ENCODE peak calls at places on chromosomes 3 and 15, in five cellular contexts. J, G, T, P and R are unnamed samples.
A peak's percentile ranks its signal among the peaks of the same experiment; 100 is the strongest.

GRCh38 chr3:113377158-113377557 is 64.1 kb downstream of the CFAP44 start:
- DNase-seq in J (no peak), T (no peak), G (no peak), P (no peak), R (no peak)

GRCh38 chr3:49182682-49183081 is 11.3 kb downstream of the KLHDC8B start:
- DNase-seq in J (peak; percentile 66), T (no peak), G (no peak), P (no peak), R (no peak)

GRCh38 chr15:97840501-97840900 is 120.0 kb upstream of the ARRDC4 start:
- DNase-seq in P (no peak), G (no peak), T (no peak), J (no peak), R (no peak)

GRCh38 chr3:73471986-73472385 is 152.8 kb downstream of the PDZRN3 start:
- DNase-seq in T (no peak), G (no peak), P (no peak), J (no peak), R (no peak)

GRCh38 chr3:123732447-123732846 is 147.6 kb upstream of the HACD2 start:
- DNase-seq in T (no peak), P (no peak), J (no peak), G (no peak), R (no peak)

GRCh38 chr3:149180057-149180573 is 41.5 kb downstream of the CP start:
- DNase-seq in P (peak; percentile 75), T (no peak), G (peak; percentile 61), J (no peak), R (peak; percentile 66)

GRCh38 chr15:38074029-38074428 is 139.6 kb downstream of the TMCO5A start:
- DNase-seq in P (no peak), T (no peak), J (no peak), G (no peak), R (no peak)

GRCh38 chr3:129525341-129525968 is 3.0 kb upstream of the RHO start:
- DNase-seq in T (peak; percentile 47), P (no peak), G (no peak), J (no peak), R (no peak)

GRCh38 chr15:37079726-37080125 is 20.6 kb downstream of the MEIS2 start:
- DNase-seq in P (no peak), G (no peak), T (no peak), J (no peak), R (no peak)

GRCh38 chr3:110413807-110414748 is 657.5 kb upstream of the NECTIN3 start:
- DNase-seq in J (no peak), P (no peak), G (no peak), T (no peak), R (no peak)

GRCh38 chr3:71395927-71396695 is 187.4 kb downstream of the FOXP1 start:
- DNase-seq in T (no peak), P (no peak), J (no peak), G (no peak), R (no peak)

GRCh38 chr3:184380210-184380626 is 364 bp downstream of the CHRD start:
- DNase-seq in J (peak; percentile 92), P (no peak), T (peak; percentile 79), G (peak; percentile 65), R (no peak)

GRCh38 chr15:91116379-91117067 is 16.5 kb downstream of the SV2B start:
- DNase-seq in G (no peak), J (no peak), T (no peak), P (no peak), R (peak; percentile 23)

GRCh38 chr3:139794469-139795265 is 116.9 kb upstream of the NMNAT3 start:
- DNase-seq in T (no peak), P (no peak), J (no peak), G (no peak), R (no peak)

GRCh38 chr3:124818398-124819150 is 68.6 kb downstream of the ITGB5 start:
- DNase-seq in G (no peak), T (no peak), P (no peak), J (no peak), R (no peak)

GRCh38 chr3:124688580-124689454 is 41.4 kb upstream of the UMPS start:
- DNase-seq in T (peak; percentile 85), G (peak; percentile 83), P (peak; percentile 69), J (no peak), R (peak; percentile 78)

GRCh38 chr3:43754316-43754715 is 63.6 kb downstream of the ABHD5 start:
- DNase-seq in G (no peak), T (no peak), J (no peak), P (no peak), R (no peak)

GRCh38 chr3:114839476-114839875 is 307.6 kb downstream of the ZBTB20 start:
- DNase-seq in J (no peak), G (no peak), P (no peak), T (no peak), R (no peak)

GRCh38 chr3:130377960-130378676 is 32.6 kb downstream of the COL6A5 start:
- DNase-seq in G (no peak), P (no peak), J (no peak), T (no peak), R (no peak)

GRCh38 chr3:197792019-197792647 is 1.1 kb downstream of the LRCH3 start:
- DNase-seq in J (no peak), P (no peak), T (no peak), G (no peak), R (no peak)

GRCh38 chr3:9879830-9880549 is at the start of gene CIDEC:
- DNase-seq in T (peak; percentile 13), J (no peak), G (no peak), P (no peak), R (no peak)

GRCh38 chr15:63323798-63324651 is 46.6 kb downstream of the APH1B start:
- DNase-seq in T (no peak), P (no peak), G (no peak), J (no peak), R (peak; percentile 71)

GRCh38 chr3:134008630-134009156 is 21.0 kb downstream of the SLCO2A1 start:
- DNase-seq in T (no peak), G (no peak), P (peak; percentile 79), J (no peak), R (no peak)

DNA sequence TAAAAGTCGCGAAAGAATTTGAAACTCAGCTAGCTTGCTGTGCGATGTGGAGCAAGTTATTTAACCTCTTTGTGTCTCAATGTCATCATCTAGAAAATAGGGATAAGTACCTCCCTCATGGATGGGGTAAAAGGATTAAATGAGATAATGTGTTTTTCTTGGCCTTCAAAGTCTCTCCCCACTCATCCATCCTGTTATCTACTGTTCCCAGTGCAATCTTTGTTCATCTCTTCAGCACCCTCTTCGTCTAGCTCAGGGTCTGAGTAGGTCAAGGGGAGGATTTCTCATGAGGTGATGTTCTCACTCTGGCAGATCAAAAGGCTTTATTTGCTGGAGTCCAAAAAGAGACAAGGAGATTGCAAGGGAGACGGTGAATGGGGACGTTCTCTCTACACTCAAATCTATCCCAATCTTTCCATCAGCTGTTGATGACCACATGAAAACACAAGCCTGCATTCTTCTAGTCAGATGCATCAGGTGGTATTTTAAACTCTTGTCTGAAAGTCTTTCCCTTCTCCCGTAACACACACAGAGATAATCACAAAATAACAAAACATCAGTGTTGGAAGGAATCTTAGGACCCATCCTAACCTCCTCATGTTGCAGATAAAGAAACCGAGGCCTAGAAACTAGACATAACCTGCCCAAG is 1.3 kb downstream of the MESD start:
- DNase-seq in G (no peak), P (no peak), T (no peak), J (no peak), R (no peak)
- H3K27ac ChIP-seq in G (peak overlapping the region; percentile 87), P (no peak overlapping the region), T (no peak overlapping the region), J (no peak overlapping the region), R (no peak overlapping the region)

GRCh38 chr3:194045289-194045688 is 90.7 kb upstream of the HES1 start:
- DNase-seq in J (no peak), P (no peak), T (no peak), G (no peak), R (no peak)

GRCh38 chr3:194036842-194037241 is 99.1 kb upstream of the HES1 start:
- DNase-seq in G (no peak), T (no peak), J (no peak), P (no peak), R (no peak)

GRCh38 chr3:194042947-194043346 is 93.0 kb upstream of the HES1 start:
- DNase-seq in J (no peak), G (no peak), P (no peak), T (no peak), R (no peak)

GRCh38 chr3:194043516-194043915 is 92.4 kb upstream of the HES1 start:
- DNase-seq in J (no peak), T (no peak), G (no peak), P (no peak), R (no peak)

DNA sequence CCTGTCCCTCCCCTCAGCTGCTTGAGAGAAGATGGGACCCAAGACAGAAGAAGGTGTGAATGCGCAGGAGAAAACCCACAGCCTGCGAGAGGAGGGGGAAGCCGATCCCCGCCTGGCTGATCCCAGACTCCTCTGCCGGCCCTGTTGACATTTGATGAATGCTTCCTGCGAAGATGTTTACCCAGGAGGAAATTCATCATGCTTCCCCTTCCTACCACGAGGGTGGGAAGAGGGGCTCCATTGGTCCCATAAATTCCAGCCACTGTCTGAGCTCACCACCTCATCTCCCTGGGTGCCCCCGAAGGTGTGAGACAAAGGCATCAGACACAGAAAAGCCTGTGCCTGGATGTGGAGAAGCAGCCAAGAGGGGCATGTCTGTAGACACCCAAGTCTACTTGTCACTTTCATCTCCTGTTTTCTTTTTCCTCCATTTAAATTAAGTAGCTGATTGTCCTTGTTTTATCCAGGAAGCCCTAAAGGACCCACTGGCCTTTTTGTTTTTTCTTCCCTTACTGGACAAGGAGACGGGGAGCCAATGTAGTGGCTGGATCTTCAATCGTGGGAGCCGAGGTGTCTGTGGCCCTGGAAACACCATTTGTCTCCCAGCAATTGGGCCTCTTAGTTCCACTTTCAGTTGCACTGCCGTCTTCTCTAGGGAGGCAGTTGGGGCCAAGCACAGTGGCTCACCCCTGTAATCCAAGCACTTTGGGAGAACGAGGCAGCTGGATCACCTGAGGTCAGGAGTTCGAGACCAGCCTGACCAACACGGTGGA is 95.3 kb upstream of the HES1 start:
- DNase-seq in J (no peak), T (no peak), P (no peak), G (no peak), R (no peak)
- TF ChIP-seq POLR2A in J (no peak), T (no peak), P (no peak), G (no peak), R (no peak)

GRCh38 chr15:39589815-39590644 is 9.2 kb downstream of the THBS1 start:
- DNase-seq in P (no peak), T (no peak), G (peak; percentile 13), J (peak; percentile 40), R (no peak)
- TF ChIP-seq POLR2AphosphoS5 in P (no peak), T (peak; percentile 57), G (peak; percentile 54), J (no peak), R (no peak)

GRCh38 chr3:15367059-15367458 is 34.7 kb upstream of the SH3BP5 start:
- DNase-seq in P (no peak), J (no peak), T (no peak), G (no peak), R (no peak)

GRCh38 chr3:15372918-15373317 is 40.5 kb upstream of the SH3BP5 start:
- DNase-seq in G (no peak), P (no peak), T (no peak), J (no peak), R (no peak)

DNA sequence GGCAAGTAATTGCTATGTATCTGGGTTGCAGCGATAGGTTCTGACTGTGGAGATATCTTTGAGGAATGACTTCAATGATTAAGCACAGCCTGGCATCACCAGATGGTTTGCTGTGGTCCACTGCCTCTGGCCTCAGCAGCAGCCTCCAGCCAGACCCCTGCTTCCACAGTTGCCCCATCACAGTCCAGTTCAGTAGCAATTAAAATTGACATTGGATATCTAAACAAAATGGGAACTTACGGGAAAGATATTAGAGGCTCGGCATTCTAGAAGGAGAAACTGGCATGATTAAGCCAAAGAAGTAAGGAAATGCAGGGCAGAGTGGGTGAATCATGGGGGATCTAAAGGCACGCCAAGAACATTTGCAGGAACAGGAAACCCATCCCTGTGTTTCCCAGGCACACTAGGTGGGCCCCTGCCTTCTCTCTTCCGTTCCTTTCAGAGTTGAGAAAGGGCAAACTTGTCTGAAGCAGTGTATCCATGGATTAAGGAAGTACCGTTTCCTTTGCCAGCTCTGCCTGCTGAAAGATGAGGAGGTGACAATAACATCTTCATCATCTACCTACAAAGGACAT is 36.3 kb upstream of the SH3BP5 start:
- DNase-seq in G (no peak), J (no peak), P (no peak), T (no peak), R (no peak)
- H3K27ac ChIP-seq in G (no peak overlapping the region), J (peak overlapping the region; percentile 60), P (no peak overlapping the region), T (no peak overlapping the region), R (no peak overlapping the region)